ENCODE peak calls at places on chromosomes 5 and 9, in seven cellular contexts. P is adrenal gland; T is uterus; U is PC-3; I is CD8-positive, alpha-beta T cell; D is body of pancreas; O is AG04449. X is an unnamed sample.

GRCh38 chr9:74556685-74557084 is 59.5 kb downstream of the RORB start:
- DNase-seq in O (no peak), P (no peak), T (no peak), U (no peak), I (no peak), D (no peak), X (peak)

GRCh38 chr9:88092699-88093359 is 45.4 kb downstream of the SPATA31C2 start:
- DNase-seq in P (no peak), D (no peak), O (no peak), T (peak), I (no peak), U (no peak), X (no peak)

GRCh38 chr5:141605523-141606277 is 13.1 kb downstream of the DIAPH1 start:
- DNase-seq in T (no peak), I (peak), O (no peak), P (no peak), U (no peak), D (no peak), X (no peak)

GRCh38 chr9:123556464-123557435 is 200.8 kb downstream of the CRB2 start:
- DNase-seq in T (no peak), I (no peak), P (no peak), D (no peak), O (no peak), U (no peak), X (no peak)

GRCh38 chr9:64066736-64067368 is 1218.2 kb downstream of the FOXD4L5 start:
- DNase-seq in I (no peak), D (no peak), U (no peak), T (no peak), O (no peak), P (no peak), X (no peak)

GRCh38 chr5:180140627-180141006 is 68.4 kb downstream of the RASGEF1C start:
- DNase-seq in I (no peak), O (no peak), U (no peak), T (no peak), P (no peak), D (no peak), X (no peak)

GRCh38 chr5:87770601-87771121 is 357.9 kb upstream of the CCNH start:
- DNase-seq in U (no peak), P (no peak), O (no peak), D (no peak), T (no peak), I (no peak), X (no peak)

GRCh38 chr5:141517321-141517720 is 28.4 kb downstream of the PCDHGC5 start:
- DNase-seq in D (no peak), T (no peak), O (no peak), U (no peak), I (no peak), P (no peak), X (no peak)

GRCh38 chr5:8845316-8845715 is 700.6 kb downstream of the SEMA5A start:
- DNase-seq in P (no peak), D (no peak), O (no peak), U (peak), I (no peak), T (no peak), X (peak)

GRCh38 chr5:23026252-23027170 is 173.4 kb upstream of the CDH12 start:
- DNase-seq in D (no peak), P (no peak), O (no peak), T (no peak), I (no peak), U (no peak), X (no peak)

GRCh38 chr5:6714221-6715041 is 1.2 kb downstream of the TENT4A start:
- DNase-seq in U (peak), I (peak), O (no peak), D (no peak), T (no peak), P (peak), X (no peak)

GRCh38 chr9:97484134-97484533 is 17.3 kb upstream of the TMOD1 start:
- DNase-seq in U (no peak), O (no peak), T (no peak), I (no peak), D (no peak), P (peak), X (no peak)

GRCh38 chr9:124665391-124666058 is 105.6 kb downstream of the NR6A1 start:
- DNase-seq in T (no peak), P (no peak), I (no peak), U (peak), D (no peak), O (peak), X (peak)

GRCh38 chr5:88602584-88602983 is 280.4 kb downstream of the MEF2C start:
- DNase-seq in I (no peak), D (peak), U (peak), T (no peak), O (no peak), P (peak), X (no peak)

GRCh38 chr9:9557804-9558334 is 1054.9 kb downstream of the PTPRD start:
- DNase-seq in P (no peak), T (no peak), I (no peak), O (no peak), U (no peak), D (no peak), X (peak)

GRCh38 chr9:111099199-111100005 is 61.1 kb upstream of the LPAR1 start:
- DNase-seq in D (no peak), T (no peak), P (no peak), I (no peak), O (no peak), U (no peak), X (no peak)

GRCh38 chr5:43312076-43312620 is 1.1 kb downstream of the HMGCS1 start:
- DNase-seq in D (no peak), I (no peak), P (no peak), U (no peak), O (no peak), T (no peak), X (no peak)

GRCh38 chr9:7147136-7148090 is 389.6 kb downstream of the KDM4C start:
- DNase-seq in U (no peak), O (no peak), P (peak), I (no peak), T (no peak), D (no peak), X (no peak)

GRCh38 chr9:123742009-123742767 is 187.7 kb downstream of the DENND1A start:
- DNase-seq in D (no peak), U (no peak), I (no peak), T (no peak), P (peak), O (no peak), X (no peak)

GRCh38 chr9:34545497-34545896 is 22.7 kb upstream of the ENHO start:
- DNase-seq in U (no peak), O (no peak), T (no peak), D (no peak), I (no peak), P (no peak), X (no peak)

GRCh38 chr9:136004219-136004618 is 43.0 kb upstream of the UBAC1 start:
- DNase-seq in U (no peak), D (no peak), P (no peak), T (no peak), O (no peak), I (no peak), X (no peak)

GRCh38 chr9:86676426-86676825 is 270.9 kb downstream of the GAS1 start:
- DNase-seq in T (no peak), D (no peak), O (no peak), I (no peak), P (no peak), U (no peak), X (peak)

GRCh38 chr9:108444400-108445358 is 411.1 kb downstream of the ACTL7B start:
- DNase-seq in I (no peak), O (peak), P (peak), T (peak), U (peak), D (no peak), X (peak)

GRCh38 chr5:181221105-181221791 is 1.8 kb upstream of the TRIM41 start:
- DNase-seq in O (no peak), D (no peak), T (no peak), U (no peak), P (peak), I (peak), X (no peak)

GRCh38 chr5:34523382-34523716 is 132.8 kb upstream of the RAI14 start:
- DNase-seq in U (no peak), P (no peak), I (no peak), T (no peak), D (no peak), O (no peak), X (no peak)
- TF ChIP-seq CTCF in U (no peak), P (no peak), I (peak), T (no peak), D (no peak), O (no peak), X (no peak)

DNA sequence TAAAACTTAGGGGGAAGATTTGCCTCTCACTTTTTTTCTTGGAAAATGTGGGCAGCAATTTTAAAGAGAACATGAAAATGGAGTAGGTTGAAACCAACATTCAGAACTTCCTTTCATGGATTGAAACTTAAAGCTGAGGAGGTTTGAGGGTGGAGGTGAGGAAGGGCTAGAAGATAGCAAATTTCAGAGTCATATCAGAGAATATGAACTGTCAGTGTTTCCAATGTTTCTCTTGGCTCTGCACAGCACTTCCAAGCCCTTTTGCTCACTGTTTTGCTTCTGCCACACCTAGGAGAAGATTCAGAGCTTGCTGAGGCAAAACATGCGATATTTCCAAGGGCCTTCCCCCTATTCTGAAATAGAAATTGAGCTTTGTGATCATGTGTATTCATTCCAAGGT is 281.0 kb downstream of the AOPEP start:
- DNase-seq in P (no peak), U (no peak), O (no peak), D (no peak), I (no peak), T (no peak), X (no peak)
- H3K4me3 ChIP-seq in P (no peak), U (peak), O (peak), D (peak), I (no peak), T (peak), X (peak)

GRCh38 chr9:137318565-137318964 is 16.5 kb upstream of the NRARP start:
- DNase-seq in D (no peak), T (no peak), U (no peak), O (no peak), P (no peak), I (no peak), X (no peak)

GRCh38 chr9:137319976-137320551 is 18.0 kb upstream of the NRARP start:
- DNase-seq in P (no peak), U (no peak), I (no peak), D (no peak), T (no peak), O (no peak), X (no peak)

GRCh38 chr9:137319434-137319975 is 17.4 kb upstream of the NRARP start:
- DNase-seq in U (no peak), O (no peak), P (no peak), T (no peak), I (no peak), D (no peak), X (no peak)

GRCh38 chr9:137317979-137318511 is 16.0 kb upstream of the NRARP start:
- DNase-seq in T (no peak), U (no peak), D (no peak), I (no peak), O (no peak), P (no peak), X (no peak)

GRCh38 chr9:137318976-137319375 is 16.9 kb upstream of the NRARP start:
- DNase-seq in I (no peak), O (no peak), U (no peak), D (peak), P (no peak), T (peak), X (no peak)
- TF ChIP-seq CTCF in I (no peak), O (peak), U (no peak), D (no peak), P (no peak), T (peak), X (no peak)

GRCh38 chr5:124980174-124980941 is 233.9 kb upstream of the ZNF608 start:
- DNase-seq in I (no peak), U (no peak), T (no peak), O (no peak), P (no peak), D (no peak), X (no peak)
- H3K4me3 ChIP-seq in I (no peak), U (no peak), T (no peak), O (no peak), P (no peak), D (no peak), X (no peak)

GRCh38 chr9:12819436-12820185 is 44.8 kb downstream of the LURAP1L start:
- DNase-seq in U (peak), I (no peak), D (peak), O (no peak), T (no peak), P (peak), X (no peak)
- TF ChIP-seq CTCF in U (peak), I (no peak), D (no peak), O (no peak), T (peak), P (peak), X (peak)

DNA sequence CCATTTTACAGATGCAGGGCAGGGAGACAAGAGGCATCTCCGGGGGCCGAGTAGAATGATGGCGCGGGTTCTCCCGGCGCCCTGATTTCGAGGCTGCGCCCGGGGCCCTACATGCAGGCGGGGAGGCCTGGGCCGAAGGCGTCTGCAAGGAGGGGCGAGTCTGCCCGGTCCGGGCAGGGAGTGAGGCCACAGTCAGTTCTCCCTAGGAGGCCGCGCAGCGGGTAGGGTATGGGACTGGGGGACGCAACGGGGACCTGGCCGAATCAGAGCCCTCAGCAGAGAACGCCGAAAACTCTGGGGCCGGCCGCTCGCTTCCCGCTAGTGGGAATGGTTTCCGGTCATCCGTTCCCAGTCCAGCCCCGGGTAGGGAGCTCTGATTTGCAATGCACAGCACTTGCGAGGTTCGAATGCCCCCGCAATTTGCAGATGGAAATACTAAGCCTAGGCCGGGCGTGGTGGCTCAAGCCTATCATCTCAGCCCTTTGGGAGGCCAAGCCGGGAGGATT is 6.4 kb downstream of the TLX3 start:
- DNase-seq in T (no peak), U (no peak), P (no peak), O (no peak), D (no peak), I (no peak), X (no peak)
- H3K4me3 ChIP-seq in T (no peak), U (no peak), P (no peak), O (no peak), D (no peak), I (no peak), X (no peak)

DNA sequence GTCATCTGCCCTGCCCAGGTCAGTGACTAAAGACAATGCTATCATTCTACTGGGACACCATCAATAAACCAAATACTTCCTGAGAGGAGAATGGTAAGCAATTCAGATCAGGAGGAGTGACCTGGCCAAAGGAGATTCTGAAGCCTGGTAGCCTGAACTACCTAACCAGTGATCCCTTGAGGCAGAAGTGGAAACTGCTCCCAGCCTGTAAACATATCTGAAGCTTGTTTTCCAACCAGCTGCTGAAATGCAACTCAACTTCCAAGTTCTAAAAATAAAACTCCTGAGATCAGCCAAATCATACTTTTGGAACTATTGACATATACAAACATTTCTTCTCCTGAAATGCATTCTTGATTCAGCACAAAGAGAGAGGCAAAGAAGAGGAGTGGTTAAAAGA is 204.1 kb downstream of the EBF1 start:
- DNase-seq in P (no peak), D (no peak), T (no peak), I (no peak), U (peak), O (no peak), X (no peak)
- TF ChIP-seq CTCF in P (no peak), D (no peak), T (no peak), I (no peak), U (peak), O (no peak), X (no peak)

DNA sequence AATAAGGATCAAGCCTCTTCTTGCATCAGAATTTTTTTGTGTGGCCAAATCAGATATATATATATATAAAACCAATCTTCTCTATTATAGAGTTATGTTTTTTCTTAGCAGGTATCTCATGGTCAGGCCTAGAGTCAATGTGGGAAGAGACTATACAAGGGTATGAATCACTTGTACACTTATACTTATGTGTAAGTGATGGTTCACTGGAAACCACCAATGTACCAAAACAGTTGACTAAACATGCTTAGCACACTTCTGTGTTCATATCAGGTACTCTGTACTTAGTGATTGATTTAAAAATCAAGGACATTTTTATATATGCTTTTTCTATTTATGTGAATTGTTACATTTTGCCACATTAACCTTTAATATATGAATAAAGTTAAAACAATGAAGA is 92.6 kb downstream of the CWC27 start:
- DNase-seq in I (no peak), O (no peak), D (no peak), U (no peak), T (no peak), P (no peak), X (peak)
- H3K4me3 ChIP-seq in I (no peak), O (no peak), D (no peak), U (no peak), T (no peak), P (no peak), X (no peak)